ENCODE peak calls at places on chromosomes 13 and 19, in ten cellular contexts. H is amniotic epithelial cell; L is HFF-Myc; F is aorta; X is activated T-cell treated with anti-CD3 and anti-CD28 coated beads, Interleukin-2, amount 50 U/mL, for 72 hours; C is activated CD4-positive, alpha-beta T cell treated with anti-CD3 and anti-CD28 coated beads, Interleukin-2, amount 10 ng/mL, durations not matched to agents 24 days and 14 days; J is Daoy; Z is stimulated activated CD4-positive, alpha-beta T cell treated with anti-CD3 and anti-CD28 coated beads, Interleukin-1b, Interleukin-23, amount 100 ng/mL, for 24 hours; W is chondrocyte; S is tibial artery. T is an unnamed sample.

GRCh38 chr13:32376642-32377418 is 51.1 kb downstream of the N4BP2L1 start:
- DNase-seq in J (no peak), X (no peak), H (peak; percentile 1), Z (no peak), W (no peak), C (no peak), L (no peak), S (no peak), F (no peak), T (no peak)

GRCh38 chr19:28469544-28469943 is 743.4 kb downstream of the UQCRFS1 start:
- DNase-seq in Z (no peak), C (no peak), H (no peak), J (no peak), S (no peak), W (no peak), F (no peak), X (no peak), L (no peak), T (no peak)

GRCh38 chr13:68046900-68047299 is 816.8 kb upstream of the PCDH9 start:
- DNase-seq in S (no peak), X (no peak), F (no peak), H (peak; percentile 9), L (no peak), J (no peak), W (no peak), C (no peak), Z (no peak), T (no peak)

GRCh38 chr19:46621191-46622117 is 3.4 kb downstream of the PTGIR start:
- DNase-seq in C (peak; percentile 63), H (no peak), J (no peak), L (no peak), X (no peak), W (no peak), Z (no peak), F (no peak), S (peak; percentile 71), T (no peak)

GRCh38 chr19:19595171-19595701 is 23.3 kb downstream of the PBX4 start:
- DNase-seq in H (peak; percentile 19), X (no peak), F (no peak), S (no peak), Z (no peak), C (no peak), J (peak; percentile 62), W (no peak), L (peak; percentile 32), T (no peak)

GRCh38 chr13:42762917-42763316 is 18.5 kb upstream of the FAM216B start:
- DNase-seq in S (no peak), Z (no peak), J (no peak), C (no peak), F (no peak), L (peak; percentile 65), H (peak; percentile 96), W (no peak), X (peak; percentile 6), T (no peak)

GRCh38 chr13:101230271-101230890 is 185.9 kb downstream of the NALCN start:
- DNase-seq in J (no peak), W (no peak), F (no peak), X (no peak), Z (no peak), S (no peak), L (no peak), C (no peak), H (no peak), T (no peak)

GRCh38 chr19:51168571-51169282 is 26.6 kb downstream of the SIGLEC7 start:
- DNase-seq in W (no peak), Z (no peak), J (no peak), X (no peak), F (no peak), L (no peak), C (no peak), S (no peak), H (peak; percentile 1), T (no peak)

GRCh38 chr19:34983786-34984185 is 16.3 kb upstream of the GRAMD1A start:
- DNase-seq in S (no peak), Z (no peak), H (no peak), W (no peak), J (no peak), F (no peak), C (no peak), L (no peak), X (no peak), T (no peak)

GRCh38 chr13:79491715-79492114 is 10.8 kb downstream of the NDFIP2 start:
- DNase-seq in H (peak; percentile 93), X (no peak), Z (no peak), L (peak; percentile 19), W (no peak), S (no peak), J (no peak), F (no peak), C (peak; percentile 74), T (no peak)

GRCh38 chr19:14563989-14564650 is 7.7 kb downstream of the NDUFB7 start:
- DNase-seq in F (no peak), S (no peak), J (peak; percentile 51), X (peak; percentile 81), Z (peak; percentile 7), H (peak; percentile 37), L (no peak), C (peak; percentile 75), W (no peak), T (no peak)

GRCh38 chr13:106369091-106369490 is 166.4 kb downstream of the EFNB2 start:
- DNase-seq in H (peak; percentile 65), S (no peak), F (no peak), J (no peak), L (no peak), W (no peak), Z (no peak), X (no peak), C (no peak), T (no peak)

GRCh38 chr13:49225358-49226042 is 5.4 kb downstream of the MLNR start:
- DNase-seq in X (no peak), F (no peak), L (no peak), C (no peak), Z (no peak), W (no peak), J (no peak), H (peak; percentile 65), S (no peak), T (no peak)

GRCh38 chr13:25069911-25070310 is 26.0 kb upstream of the PABPC3 start:
- DNase-seq in W (no peak), H (no peak), C (no peak), J (no peak), Z (no peak), F (no peak), X (no peak), L (no peak), S (no peak), T (no peak)

T was measured in omental fat pad.